ENCODE peak calls at places on chromosomes 2 and 18, in six cellular contexts. One of them, this sample, is unnamed.

GRCh38 chr2:44362207-44363015 is 664 bp downstream of the CAMKMT start:
- DNase-seq in stomach: peak
- DNase-seq in upper lobe of left lung: peak
- DNase-seq in heart right ventricle: peak
- DNase-seq in fibroblast of lung: peak
- DNase-seq in fibroblast of mammary gland: peak
- DNase-seq in this sample: peak

GRCh38 chr2:79855264-79856006 is 342.6 kb downstream of the CTNNA2 start:
- DNase-seq in stomach: peak
- DNase-seq in upper lobe of left lung: no peak
- DNase-seq in heart right ventricle: no peak
- DNase-seq in fibroblast of lung: no peak
- DNase-seq in fibroblast of mammary gland: peak
- DNase-seq in this sample: peak

GRCh38 chr2:235049719-235050118 is 97.9 kb downstream of the SH3BP4 start:
- DNase-seq in stomach: peak
- DNase-seq in upper lobe of left lung: no peak
- DNase-seq in heart right ventricle: no peak
- DNase-seq in fibroblast of lung: no peak
- DNase-seq in fibroblast of mammary gland: no peak
- DNase-seq in this sample: no peak

GRCh38 chr18:69680128-69680527 is 267.5 kb downstream of the CD226 start:
- DNase-seq in stomach: no peak
- DNase-seq in upper lobe of left lung: no peak
- DNase-seq in heart right ventricle: no peak
- DNase-seq in fibroblast of lung: no peak
- DNase-seq in fibroblast of mammary gland: no peak
- DNase-seq in this sample: no peak

GRCh38 chr2:215965532-215966152 is 47.7 kb downstream of the MREG start:
- DNase-seq in stomach: no peak
- DNase-seq in upper lobe of left lung: no peak
- DNase-seq in heart right ventricle: no peak
- DNase-seq in fibroblast of lung: no peak
- DNase-seq in fibroblast of mammary gland: no peak
- DNase-seq in this sample: no peak

GRCh38 chr2:16617282-16618266 is 48.1 kb downstream of the CYRIA start:
- DNase-seq in stomach: peak
- DNase-seq in upper lobe of left lung: no peak
- DNase-seq in heart right ventricle: no peak
- DNase-seq in fibroblast of lung: peak
- DNase-seq in fibroblast of mammary gland: peak
- DNase-seq in this sample: no peak

GRCh38 chr2:55732854-55733253 is 39.2 kb upstream of the PNPT1 start:
- DNase-seq in stomach: no peak
- DNase-seq in upper lobe of left lung: no peak
- DNase-seq in heart right ventricle: no peak
- DNase-seq in fibroblast of lung: peak
- DNase-seq in fibroblast of mammary gland: no peak
- DNase-seq in this sample: no peak

GRCh38 chr2:114192362-114192761 is 250.1 kb upstream of the DPP10 start:
- DNase-seq in stomach: no peak
- DNase-seq in upper lobe of left lung: no peak
- DNase-seq in heart right ventricle: no peak
- DNase-seq in fibroblast of lung: no peak
- DNase-seq in fibroblast of mammary gland: peak
- DNase-seq in this sample: no peak

GRCh38 chr2:156401863-156402262 is 34.3 kb upstream of the GPD2 start:
- DNase-seq in stomach: no peak
- DNase-seq in upper lobe of left lung: no peak
- DNase-seq in heart right ventricle: no peak
- DNase-seq in fibroblast of lung: no peak
- DNase-seq in fibroblast of mammary gland: no peak
- DNase-seq in this sample: no peak

GRCh38 chr2:36569267-36569860 is 28.6 kb downstream of the FEZ2 start:
- DNase-seq in stomach: no peak
- DNase-seq in upper lobe of left lung: no peak
- DNase-seq in heart right ventricle: no peak
- DNase-seq in fibroblast of lung: peak
- DNase-seq in fibroblast of mammary gland: peak
- DNase-seq in this sample: no peak

GRCh38 chr18:48059363-48060109 is 129.1 kb upstream of the SMAD2 start:
- DNase-seq in stomach: no peak
- DNase-seq in upper lobe of left lung: no peak
- DNase-seq in heart right ventricle: no peak
- DNase-seq in fibroblast of lung: no peak
- DNase-seq in fibroblast of mammary gland: no peak
- DNase-seq in this sample: no peak

GRCh38 chr18:48404707-48405106 is 4.5 kb downstream of the ZBTB7C start:
- DNase-seq in stomach: no peak
- DNase-seq in upper lobe of left lung: no peak
- DNase-seq in heart right ventricle: no peak
- DNase-seq in fibroblast of lung: no peak
- DNase-seq in fibroblast of mammary gland: no peak
- DNase-seq in this sample: no peak

GRCh38 chr2:55418512-55419235 is 982 bp downstream of the CCDC88A start:
- DNase-seq in stomach: no peak
- DNase-seq in upper lobe of left lung: no peak
- DNase-seq in heart right ventricle: no peak
- DNase-seq in fibroblast of lung: no peak
- DNase-seq in fibroblast of mammary gland: no peak
- DNase-seq in this sample: no peak

GRCh38 chr18:51110073-51110797 is 80.2 kb downstream of the SMAD4 start:
- DNase-seq in stomach: peak
- DNase-seq in upper lobe of left lung: peak
- DNase-seq in heart right ventricle: peak
- DNase-seq in fibroblast of lung: peak
- DNase-seq in fibroblast of mammary gland: peak
- DNase-seq in this sample: peak

GRCh38 chr18:56565596-56566355 is 72.6 kb downstream of the TXNL1 start:
- DNase-seq in stomach: no peak
- DNase-seq in upper lobe of left lung: no peak
- DNase-seq in heart right ventricle: no peak
- DNase-seq in fibroblast of lung: peak
- DNase-seq in fibroblast of mammary gland: peak
- DNase-seq in this sample: peak

GRCh38 chr2:12469053-12469625 is 247.6 kb upstream of the TRIB2 start:
- DNase-seq in stomach: no peak
- DNase-seq in upper lobe of left lung: no peak
- DNase-seq in heart right ventricle: no peak
- DNase-seq in fibroblast of lung: no peak
- DNase-seq in fibroblast of mammary gland: no peak
- DNase-seq in this sample: no peak

GRCh38 chr18:36501100-36501499 is 203.6 kb downstream of the FHOD3 start:
- DNase-seq in stomach: no peak
- DNase-seq in upper lobe of left lung: no peak
- DNase-seq in heart right ventricle: peak
- DNase-seq in fibroblast of lung: no peak
- DNase-seq in fibroblast of mammary gland: no peak
- DNase-seq in this sample: no peak

GRCh38 chr2:56416500-56417176 is 232.8 kb downstream of the CCDC85A start:
- DNase-seq in stomach: no peak
- DNase-seq in upper lobe of left lung: no peak
- DNase-seq in heart right ventricle: no peak
- DNase-seq in fibroblast of lung: no peak
- DNase-seq in fibroblast of mammary gland: no peak
- DNase-seq in this sample: no peak

GRCh38 chr18:50009772-50010171 is 185.2 kb downstream of the MYO5B start:
- DNase-seq in stomach: peak
- DNase-seq in upper lobe of left lung: no peak
- DNase-seq in heart right ventricle: peak
- DNase-seq in fibroblast of lung: peak
- DNase-seq in fibroblast of mammary gland: peak
- DNase-seq in this sample: peak

GRCh38 chr2:205858781-205859478 is 176.6 kb downstream of the NRP2 start:
- DNase-seq in stomach: peak
- DNase-seq in upper lobe of left lung: no peak
- DNase-seq in heart right ventricle: peak
- DNase-seq in fibroblast of lung: peak
- DNase-seq in fibroblast of mammary gland: peak
- DNase-seq in this sample: peak

GRCh38 chr2:177129610-177130009 is 83.0 kb upstream of the HNRNPA3 start:
- DNase-seq in stomach: no peak
- DNase-seq in upper lobe of left lung: no peak
- DNase-seq in heart right ventricle: no peak
- DNase-seq in fibroblast of lung: no peak
- DNase-seq in fibroblast of mammary gland: no peak
- DNase-seq in this sample: no peak

GRCh38 chr18:32439802-32440201 is 30.9 kb downstream of the GAREM1 start:
- DNase-seq in stomach: no peak
- DNase-seq in upper lobe of left lung: no peak
- DNase-seq in heart right ventricle: no peak
- DNase-seq in fibroblast of lung: no peak
- DNase-seq in fibroblast of mammary gland: no peak
- DNase-seq in this sample: no peak
- TF ChIP-seq CTCF in stomach: peak
- TF ChIP-seq CTCF in upper lobe of left lung: no peak
- TF ChIP-seq CTCF in heart right ventricle: peak
- TF ChIP-seq CTCF in fibroblast of lung: no peak
- TF ChIP-seq CTCF in fibroblast of mammary gland: peak
- TF ChIP-seq CTCF in this sample: no peak

DNA sequence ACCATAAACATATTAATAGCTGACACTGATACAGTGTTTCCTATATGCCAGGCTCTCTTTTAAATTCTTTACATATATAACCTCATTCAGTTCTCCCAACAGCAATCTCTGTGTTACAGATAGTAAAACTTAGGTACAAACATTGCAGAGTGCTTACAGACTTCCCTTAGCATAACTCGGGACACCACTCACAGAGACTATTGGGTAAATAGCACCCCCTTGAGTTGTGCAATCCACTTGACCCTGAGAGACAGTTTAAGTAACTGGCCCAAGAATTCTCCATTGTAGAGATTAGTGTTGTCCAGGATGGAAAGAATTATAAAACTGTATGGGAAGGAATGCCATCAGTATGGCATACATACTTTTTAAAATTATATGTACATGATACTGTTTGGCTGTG is 110.1 kb downstream of the POLE4 start:
- DNase-seq in stomach: no peak
- DNase-seq in upper lobe of left lung: no peak
- DNase-seq in heart right ventricle: no peak
- DNase-seq in fibroblast of lung: peak
- DNase-seq in fibroblast of mammary gland: peak
- DNase-seq in this sample: peak
- TF ChIP-seq CTCF in stomach: no peak
- TF ChIP-seq CTCF in upper lobe of left lung: no peak
- TF ChIP-seq CTCF in heart right ventricle: peak
- TF ChIP-seq CTCF in fibroblast of lung: no peak
- TF ChIP-seq CTCF in fibroblast of mammary gland: peak
- TF ChIP-seq CTCF in this sample: peak

DNA sequence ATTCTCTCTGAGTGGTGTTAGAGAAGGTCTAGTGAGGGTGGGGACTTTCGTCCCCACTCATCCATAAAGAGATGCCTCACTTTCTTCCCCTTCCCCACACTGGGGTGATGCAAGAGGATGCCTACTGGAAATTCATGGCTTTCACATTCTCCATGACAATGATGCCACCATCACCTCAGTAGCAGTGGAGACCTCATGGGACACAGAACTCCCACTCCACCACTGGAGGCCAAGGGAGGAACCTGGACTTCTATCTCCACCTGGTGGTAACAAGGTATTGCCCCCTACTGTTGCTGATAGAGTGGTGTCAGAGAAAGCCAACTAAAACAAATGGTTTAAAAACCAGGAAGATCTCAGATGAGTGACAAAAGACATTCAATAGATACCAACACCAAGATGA is 110.9 kb downstream of the INHBB start:
- DNase-seq in stomach: no peak
- DNase-seq in upper lobe of left lung: no peak
- DNase-seq in heart right ventricle: no peak
- DNase-seq in fibroblast of lung: no peak
- DNase-seq in fibroblast of mammary gland: no peak
- DNase-seq in this sample: no peak
- TF ChIP-seq CTCF in stomach: no peak
- TF ChIP-seq CTCF in upper lobe of left lung: no peak
- TF ChIP-seq CTCF in heart right ventricle: no peak
- TF ChIP-seq CTCF in fibroblast of lung: no peak
- TF ChIP-seq CTCF in fibroblast of mammary gland: peak
- TF ChIP-seq CTCF in this sample: peak

GRCh38 chr18:9362869-9363268 is 28.3 kb downstream of the TWSG1 start:
- DNase-seq in stomach: no peak
- DNase-seq in upper lobe of left lung: no peak
- DNase-seq in heart right ventricle: no peak
- DNase-seq in fibroblast of lung: no peak
- DNase-seq in fibroblast of mammary gland: no peak
- DNase-seq in this sample: no peak

GRCh38 chr18:9361191-9361590 is 26.6 kb downstream of the TWSG1 start:
- DNase-seq in stomach: no peak
- DNase-seq in upper lobe of left lung: no peak
- DNase-seq in heart right ventricle: no peak
- DNase-seq in fibroblast of lung: no peak
- DNase-seq in fibroblast of mammary gland: no peak
- DNase-seq in this sample: no peak

GRCh38 chr18:9364242-9364641 is 29.7 kb downstream of the TWSG1 start:
- DNase-seq in stomach: no peak
- DNase-seq in upper lobe of left lung: no peak
- DNase-seq in heart right ventricle: no peak
- DNase-seq in fibroblast of lung: no peak
- DNase-seq in fibroblast of mammary gland: peak
- DNase-seq in this sample: no peak

GRCh38 chr18:9365406-9365805 is 30.8 kb downstream of the TWSG1 start:
- DNase-seq in stomach: no peak
- DNase-seq in upper lobe of left lung: no peak
- DNase-seq in heart right ventricle: no peak
- DNase-seq in fibroblast of lung: peak
- DNase-seq in fibroblast of mammary gland: peak
- DNase-seq in this sample: no peak

DNA sequence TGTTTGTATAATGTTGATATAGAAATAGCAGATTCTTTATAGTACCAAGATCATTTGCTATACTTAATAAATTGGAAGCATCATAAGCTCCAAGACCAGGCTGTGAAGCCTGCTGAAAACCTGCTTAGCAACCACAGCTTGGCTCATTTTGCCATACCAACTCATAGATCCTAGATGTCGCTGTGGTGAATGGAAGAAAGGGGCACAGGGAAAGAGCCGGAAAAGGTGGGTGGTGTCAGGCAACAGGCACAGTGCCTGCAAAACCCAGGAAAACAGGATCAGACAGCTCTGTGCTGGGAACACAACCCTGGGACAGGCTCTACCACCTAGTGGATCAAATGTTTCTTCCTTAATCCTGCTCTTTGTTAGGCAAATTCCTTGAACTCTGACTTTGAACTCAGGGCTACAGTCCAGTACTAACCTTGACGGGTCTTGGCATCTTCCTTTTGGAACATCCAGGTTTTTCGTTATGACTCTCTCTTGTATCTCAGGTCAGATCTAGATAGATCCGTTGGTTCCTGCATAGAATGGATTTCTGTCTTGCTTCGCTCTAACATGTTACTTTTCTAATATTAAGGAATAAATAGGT is 31.6 kb downstream of the TWSG1 start:
- DNase-seq in stomach: peak
- DNase-seq in upper lobe of left lung: no peak
- DNase-seq in heart right ventricle: peak
- DNase-seq in fibroblast of lung: peak
- DNase-seq in fibroblast of mammary gland: peak
- DNase-seq in this sample: peak
- TF ChIP-seq CTCF in stomach: no peak
- TF ChIP-seq CTCF in upper lobe of left lung: no peak
- TF ChIP-seq CTCF in heart right ventricle: peak
- TF ChIP-seq CTCF in fibroblast of lung: peak
- TF ChIP-seq CTCF in fibroblast of mammary gland: peak
- TF ChIP-seq CTCF in this sample: peak